ENCODE peak calls at places on chromosomes 11 and 22, in six cellular contexts. V is gastrocnemius medialis, W is dorsolateral prefrontal cortex, D is choroid plexus epithelial cell, Q is MCF 10A, G is GM23338. C is an unnamed sample.

GRCh38 chr11:76629133-76629852 is 41.3 kb downstream of the LRRC32 start:
- DNase-seq in G (no peak), Q (no peak), V (no peak), D (peak), W (no peak), C (no peak)

GRCh38 chr22:30949934-30950660 is 18.5 kb downstream of the MORC2 start:
- DNase-seq in D (no peak), V (no peak), Q (no peak), G (no peak), W (no peak), C (no peak)

GRCh38 chr11:86955674-86956522 is 703 bp upstream of the FZD4 start:
- DNase-seq in D (peak), Q (peak), V (peak), G (peak), W (peak), C (peak)

GRCh38 chr11:112364962-112365481 is 104.4 kb upstream of the PLET1 start:
- DNase-seq in Q (peak), W (no peak), V (no peak), D (peak), G (no peak), C (no peak)

GRCh38 chr11:10844816-10845215 is 13.0 kb downstream of the ZBED5 start:
- DNase-seq in Q (no peak), W (no peak), D (no peak), V (no peak), G (no peak), C (no peak)

GRCh38 chr22:49264696-49265095 is 563.0 kb downstream of the BRD1 start:
- DNase-seq in G (no peak), W (no peak), Q (no peak), V (no peak), D (no peak), C (no peak)

GRCh38 chr11:95711162-95711944 is 78.2 kb downstream of the FAM76B start:
- DNase-seq in W (no peak), V (no peak), G (no peak), D (peak), Q (no peak), C (peak)

GRCh38 chr22:47067911-47068654 is 305.6 kb downstream of the TBC1D22A start:
- DNase-seq in V (no peak), W (no peak), D (no peak), G (no peak), Q (no peak), C (no peak)

GRCh38 chr22:47769652-47770051 is 1007.2 kb downstream of the TBC1D22A start:
- DNase-seq in V (no peak), D (no peak), G (no peak), W (no peak), Q (no peak), C (no peak)

GRCh38 chr11:71204294-71204693 is 48.1 kb downstream of the SHANK2 start:
- DNase-seq in D (no peak), W (no peak), Q (no peak), V (no peak), G (no peak), C (no peak)

GRCh38 chr22:40982482-40983385 is 31.6 kb downstream of the RBX1 start:
- DNase-seq in G (no peak), Q (no peak), V (no peak), D (no peak), W (no peak), C (peak)

GRCh38 chr11:110000045-110000502 is 93.1 kb upstream of the ZC3H12C start:
- DNase-seq in W (no peak), V (no peak), G (no peak), D (peak), Q (peak), C (peak)

GRCh38 chr11:123477205-123477907 is 47.3 kb downstream of the GRAMD1B start:
- DNase-seq in W (no peak), D (no peak), G (no peak), Q (no peak), V (no peak), C (no peak)

GRCh38 chr22:28594784-28595324 is 84.8 kb downstream of the TTC28 start:
- DNase-seq in V (no peak), D (peak), G (peak), W (no peak), Q (peak), C (peak)

GRCh38 chr11:102438311-102439062 is 14.1 kb downstream of the TMEM123 start:
- DNase-seq in D (no peak), V (no peak), G (no peak), Q (no peak), W (no peak), C (no peak)

GRCh38 chr11:78370406-78371172 is 47.0 kb downstream of the GAB2 start:
- DNase-seq in W (no peak), Q (no peak), D (peak), V (no peak), G (no peak), C (no peak)

GRCh38 chr11:68838572-68838964 is 3.1 kb downstream of the CPT1A start:
- DNase-seq in G (no peak), V (no peak), W (no peak), Q (peak), D (no peak), C (no peak)

GRCh38 chr11:118901494-118902335 is 18.0 kb downstream of the CXCR5 start:
- DNase-seq in G (no peak), W (no peak), Q (no peak), D (no peak), V (no peak), C (no peak)
- TF ChIP-seq CTCF in G (peak), W (no peak), Q (no peak), D (no peak), V (peak), C (no peak)

DNA sequence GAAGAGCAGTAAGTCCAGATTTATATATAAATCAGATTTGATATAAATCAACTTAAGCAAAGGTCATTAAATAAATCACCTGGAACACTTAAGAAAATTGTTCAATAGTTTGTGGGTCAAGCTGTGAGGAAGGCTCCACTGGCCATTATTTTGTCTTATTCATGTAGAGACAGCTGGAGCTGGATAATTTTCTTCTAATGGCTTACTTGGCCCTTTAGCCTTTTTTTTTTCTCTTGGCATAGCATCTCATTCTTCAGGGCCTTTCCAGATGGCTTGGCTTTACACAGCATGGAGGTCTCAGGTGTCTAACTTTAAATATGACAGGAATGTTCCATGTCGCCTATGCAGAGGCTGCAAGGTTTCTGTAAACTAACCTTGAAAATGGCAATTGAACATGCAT is 247.9 kb upstream of the CNTN5 start:
- DNase-seq in G (no peak), D (no peak), Q (no peak), V (no peak), W (no peak), C (no peak)
- TF ChIP-seq CTCF in G (no peak), D (no peak), Q (no peak), V (no peak), W (no peak), C (no peak)

GRCh38 chr11:41175304-41175972 is 284.0 kb downstream of the LRRC4C start:
- DNase-seq in D (no peak), V (no peak), W (no peak), Q (peak), G (peak), C (no peak)
- TF ChIP-seq CTCF in D (no peak), V (no peak), W (no peak), Q (no peak), G (peak), C (no peak)

GRCh38 chr11:2809854-2810253 is 75.7 kb downstream of the CDKN1C start:
- DNase-seq in Q (no peak), D (no peak), G (no peak), V (no peak), W (no peak), C (no peak)
- TF ChIP-seq CTCF in Q (no peak), D (no peak), G (no peak), V (no peak), W (no peak), C (no peak)

DNA sequence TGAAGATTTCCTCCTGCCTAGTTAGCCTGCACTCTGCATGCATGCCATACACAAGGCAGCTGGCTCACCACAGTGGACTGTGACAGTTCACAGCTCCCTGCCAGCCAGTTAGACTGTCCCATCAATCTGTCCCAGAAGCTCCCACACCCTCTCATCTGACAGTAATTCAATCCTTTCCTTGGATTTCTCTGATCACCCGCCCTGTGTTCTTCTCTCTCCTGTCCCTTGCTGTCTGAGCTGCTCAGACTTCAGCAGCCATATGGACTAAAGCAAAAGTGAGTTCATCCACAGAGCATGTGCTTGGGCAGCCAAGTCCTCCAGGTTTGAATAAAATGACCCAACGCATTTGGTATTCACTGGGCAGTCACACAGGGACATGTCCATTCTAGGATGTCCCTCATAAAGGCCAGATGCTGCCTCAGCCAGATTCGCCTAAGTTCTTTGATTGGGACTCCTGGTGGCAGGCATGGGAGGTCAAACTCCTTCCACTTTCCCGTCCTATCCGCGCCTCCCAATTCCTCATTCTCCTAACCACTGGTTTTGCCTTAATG is 54.5 kb upstream of the ZBTB44 start:
- DNase-seq in W (no peak), G (peak), Q (no peak), D (no peak), V (peak), C (no peak)
- TF ChIP-seq CTCF in W (no peak), G (no peak), Q (no peak), D (no peak), V (peak), C (no peak)

GRCh38 chr11:18802381-18803257 is 11.0 kb upstream of the PTPN5 start:
- DNase-seq in Q (peak), W (no peak), D (peak), V (no peak), G (peak), C (peak)
- TF ChIP-seq CTCF in Q (peak), W (peak), D (peak), V (peak), G (peak), C (peak)

GRCh38 chr22:26822300-26822699 is 164.9 kb downstream of the MIAT start:
- DNase-seq in V (no peak), G (no peak), D (no peak), W (no peak), Q (no peak), C (no peak)
- TF ChIP-seq CTCF in V (no peak), G (no peak), D (peak), W (no peak), Q (no peak), C (no peak)

GRCh38 chr11:21928834-21929233 is 264.1 kb upstream of the ANO5 start:
- DNase-seq in V (no peak), Q (no peak), G (no peak), W (no peak), D (no peak), C (no peak)

GRCh38 chr11:21927628-21928027 is 265.3 kb upstream of the ANO5 start:
- DNase-seq in W (no peak), D (no peak), Q (peak), V (no peak), G (no peak), C (no peak)

GRCh38 chr11:21931436-21932101 is 261.3 kb upstream of the ANO5 start:
- DNase-seq in Q (no peak), V (no peak), D (no peak), G (no peak), W (no peak), C (no peak)

DNA sequence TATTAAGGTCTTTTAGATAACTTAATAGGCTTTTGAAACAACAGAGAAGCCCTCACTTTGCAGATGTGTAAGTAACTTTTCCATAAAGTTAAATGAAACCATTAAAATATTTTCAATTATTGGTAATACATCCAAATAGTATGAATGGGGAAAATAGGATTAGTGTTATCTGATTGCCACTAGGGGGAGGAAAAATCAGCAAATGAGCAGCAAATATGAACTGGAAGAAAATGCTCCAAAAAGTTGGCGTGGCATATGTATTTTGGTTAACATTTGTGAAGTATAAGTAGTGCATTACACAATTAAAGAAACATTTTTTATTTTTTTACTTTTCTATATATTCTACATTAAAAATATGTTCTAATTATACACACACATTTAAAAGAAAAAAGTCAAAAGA is 259.8 kb upstream of the ANO5 start:
- DNase-seq in W (no peak), G (peak), V (no peak), D (peak), Q (peak), C (no peak)
- TF ChIP-seq CTCF in W (peak), G (peak), V (peak), D (peak), Q (no peak), C (peak)

DNA sequence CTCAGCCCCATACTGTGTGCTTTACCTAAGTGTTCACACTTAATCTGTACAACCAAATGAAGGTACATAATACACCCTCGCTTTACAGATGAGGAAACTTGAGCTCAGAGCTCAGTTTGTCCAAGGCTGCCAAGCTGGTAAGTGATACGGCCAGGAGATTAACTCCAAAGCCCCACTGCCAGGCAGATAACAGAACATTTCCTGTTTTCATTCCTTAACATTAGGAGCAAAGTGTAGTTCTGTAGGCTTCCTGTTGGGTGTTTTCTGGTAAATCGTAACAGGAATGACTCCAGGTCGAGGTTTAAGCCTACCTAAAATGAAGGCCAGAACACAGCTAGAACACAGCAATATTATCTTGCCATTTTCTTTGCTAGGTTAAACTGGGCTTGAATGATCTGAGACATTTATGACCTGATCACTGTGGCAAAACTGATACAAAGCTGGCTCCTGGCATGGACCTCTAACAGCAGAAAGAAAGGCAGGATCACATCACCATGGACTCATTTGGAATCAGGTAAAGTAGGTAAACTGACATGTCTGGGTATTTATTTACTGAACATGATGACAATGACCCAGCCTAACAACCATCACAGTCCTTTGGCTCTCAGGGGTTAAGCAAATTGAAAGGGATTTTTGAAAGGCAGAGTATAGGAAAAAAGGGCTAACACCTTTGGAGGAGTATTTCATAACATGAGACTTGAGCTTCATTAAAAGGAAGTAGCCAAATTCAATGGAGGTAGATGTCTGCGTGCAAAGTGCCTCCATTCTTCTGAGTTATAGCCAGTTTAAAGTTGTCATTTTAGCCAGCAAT is 3.9 kb upstream of the NUP50 start:
- DNase-seq in D (peak), Q (peak), V (no peak), G (peak), W (no peak), C (no peak)
- TF ChIP-seq CTCF in D (peak), Q (no peak), V (no peak), G (peak), W (no peak), C (no peak)

C was measured in GM10248.